ENCODE peak calls at places on chromosomes 5 and 9, in ten cellular contexts. X, O, T, M, C, B, D, A, Q and U are unnamed samples.

GRCh38 chr9:14391620-14392019 is 77.7 kb upstream of the NFIB start:
- DNase-seq in X (no peak), O (no peak), T (no peak), M (no peak), C (no peak), B (no peak), D (no peak), A (no peak), Q (no peak), U (no peak)

GRCh38 chr9:129352157-129352870 is 174.3 kb upstream of the IER5L start:
- DNase-seq in X (no peak), O (no peak), T (peak; percentile 93), M (peak; percentile 49), C (no peak), B (no peak), D (no peak), A (no peak), Q (peak; percentile 43), U (peak; percentile 70)

GRCh38 chr5:57937025-57937424 is 454.4 kb upstream of the ACTBL2 start:
- DNase-seq in X (no peak), O (no peak), T (no peak), M (no peak), C (no peak), B (no peak), D (no peak), A (no peak), Q (peak; percentile 32), U (no peak)

GRCh38 chr5:64207978-64208377 is 42.3 kb downstream of the RNF180 start:
- DNase-seq in X (no peak), O (no peak), T (no peak), M (peak; percentile 30), C (no peak), B (no peak), D (peak; percentile 47), A (no peak), Q (peak; percentile 36), U (no peak)

GRCh38 chr5:32720295-32720694 is 9.2 kb downstream of the NPR3 start:
- DNase-seq in X (no peak), O (no peak), T (no peak), M (no peak), C (no peak), B (no peak), D (no peak), A (no peak), Q (no peak), U (no peak)

GRCh38 chr5:107523019-107523680 is 147.6 kb downstream of the EFNA5 start:
- DNase-seq in X (no peak), O (no peak), T (no peak), M (no peak), C (no peak), B (no peak), D (no peak), A (no peak), Q (no peak), U (no peak)

GRCh38 chr5:72654231-72654630 is 147.0 kb upstream of the ZNF366 start:
- DNase-seq in X (no peak), O (no peak), T (no peak), M (no peak), C (no peak), B (no peak), D (no peak), A (no peak), Q (no peak), U (no peak)

GRCh38 chr5:170333161-170333909 is 35.8 kb upstream of the LCP2 start:
- DNase-seq in X (no peak), O (peak; percentile 53), T (peak; percentile 87), M (peak; percentile 86), C (peak; percentile 37), B (no peak), D (peak; percentile 84), A (no peak), Q (no peak), U (peak; percentile 51)

GRCh38 chr9:108439967-108440366 is 415.8 kb downstream of the ACTL7B start:
- DNase-seq in X (no peak), O (no peak), T (no peak), M (no peak), C (no peak), B (no peak), D (no peak), A (no peak), Q (peak; percentile 55), U (no peak)

GRCh38 chr5:96936431-96937221 is 746 bp downstream of the LNPEP start:
- DNase-seq in X (peak; percentile 54), O (peak; percentile 27), T (peak; percentile 78), M (peak; percentile 32), C (peak; percentile 75), B (peak; percentile 69), D (peak; percentile 51), A (peak; percentile 31), Q (no peak), U (peak; percentile 64)

GRCh38 chr5:139982157-139982974 is 60.7 kb downstream of the NRG2 start:
- DNase-seq in X (peak; percentile 59), O (no peak), T (no peak), M (peak; percentile 87), C (no peak), B (no peak), D (no peak), A (peak; percentile 29), Q (peak; percentile 55), U (no peak)

GRCh38 chr9:110241491-110242321 is 14.6 kb downstream of the TXN start:
- DNase-seq in X (no peak), O (no peak), T (peak; percentile 51), M (no peak), C (no peak), B (no peak), D (no peak), A (no peak), Q (peak; percentile 45), U (no peak)

GRCh38 chr9:110248361-110248760 is 7.9 kb downstream of the TXN start:
- DNase-seq in X (no peak), O (no peak), T (no peak), M (no peak), C (no peak), B (no peak), D (no peak), A (no peak), Q (no peak), U (no peak)

GRCh38 chr9:110240198-110240597 is 16.1 kb downstream of the TXN start:
- DNase-seq in X (no peak), O (no peak), T (no peak), M (no peak), C (no peak), B (no peak), D (no peak), A (no peak), Q (no peak), U (no peak)

GRCh38 chr9:110246214-110246613 is 10.1 kb downstream of the TXN start:
- DNase-seq in X (no peak), O (no peak), T (no peak), M (no peak), C (no peak), B (no peak), D (no peak), A (no peak), Q (no peak), U (no peak)

GRCh38 chr9:110244616-110245015 is 11.7 kb downstream of the TXN start:
- DNase-seq in X (no peak), O (no peak), T (no peak), M (no peak), C (no peak), B (no peak), D (no peak), A (no peak), Q (no peak), U (no peak)
- H3K36me3 ChIP-seq in X (no peaks in the 10 kb centered on the region), O (peaks cover 26% of the 10 kb centered on the region), T (peaks cover 61% of the 10 kb centered on the region), M (peaks cover 46% of the 10 kb centered on the region), C (peaks cover 7% of the 10 kb centered on the region), B (peaks cover 62% of the 10 kb centered on the region), D (peaks cover 31% of the 10 kb centered on the region), A (peaks cover 77% of the 10 kb centered on the region), Q (peaks cover 2% of the 10 kb centered on the region), U (no peaks in the 10 kb centered on the region)

DNA sequence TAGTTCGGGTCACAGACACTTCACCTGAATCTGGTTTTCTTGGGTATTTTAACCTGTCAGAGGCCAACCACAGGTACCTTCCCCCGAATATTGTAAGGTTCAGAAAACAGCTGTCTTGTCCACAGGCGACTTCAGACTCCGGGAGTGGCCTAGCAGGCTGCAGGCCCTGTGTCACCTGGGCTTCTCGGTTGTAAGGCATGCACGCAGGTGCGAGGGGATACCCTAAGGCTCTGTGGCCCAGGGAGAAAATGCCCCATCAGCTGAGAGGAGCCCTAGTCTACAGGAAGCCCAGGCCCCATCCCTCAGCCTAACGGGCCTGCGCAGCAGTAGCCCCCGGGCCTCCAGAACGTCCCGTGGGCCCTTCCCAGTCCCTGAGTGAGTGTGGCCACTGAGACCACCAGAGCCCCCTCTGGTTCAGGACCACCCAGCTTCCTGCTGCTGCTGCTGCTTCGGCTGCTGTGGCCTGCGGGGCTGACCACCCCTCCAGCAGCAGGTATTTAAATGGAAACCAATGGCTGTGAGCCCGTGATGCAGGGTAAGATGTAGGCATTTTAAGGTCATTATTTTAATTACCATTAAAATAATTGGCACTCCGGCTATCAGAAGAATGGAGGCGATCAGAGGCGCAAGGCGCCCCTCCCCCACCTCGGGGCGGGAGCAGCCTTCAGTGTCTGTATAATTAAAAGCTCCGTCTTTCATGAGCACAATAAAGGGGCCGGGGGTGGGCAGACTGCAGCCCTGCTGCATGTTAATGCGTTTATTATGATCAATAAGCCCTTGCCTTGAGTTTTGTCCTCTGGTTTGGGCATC is 65.4 kb downstream of the PSMB7 start:
- DNase-seq in X (peak; percentile 18), O (no peak), T (no peak), M (no peak), C (peak; percentile 22), B (peak; percentile 48), D (no peak), A (no peak), Q (no peak), U (peak; percentile 56)
- H3K36me3 ChIP-seq in X (no peaks in the 10 kb centered on the region), O (peaks cover 71% of the 10 kb centered on the region), T (peaks cover 69% of the 10 kb centered on the region), M (peaks cover 64% of the 10 kb centered on the region), C (peaks cover 70% of the 10 kb centered on the region), B (peaks cover 100% of the 10 kb centered on the region), D (peaks cover 15% of the 10 kb centered on the region), A (peaks cover 88% of the 10 kb centered on the region), Q (peaks cover 29% of the 10 kb centered on the region), U (peaks cover 6% of the 10 kb centered on the region)

DNA sequence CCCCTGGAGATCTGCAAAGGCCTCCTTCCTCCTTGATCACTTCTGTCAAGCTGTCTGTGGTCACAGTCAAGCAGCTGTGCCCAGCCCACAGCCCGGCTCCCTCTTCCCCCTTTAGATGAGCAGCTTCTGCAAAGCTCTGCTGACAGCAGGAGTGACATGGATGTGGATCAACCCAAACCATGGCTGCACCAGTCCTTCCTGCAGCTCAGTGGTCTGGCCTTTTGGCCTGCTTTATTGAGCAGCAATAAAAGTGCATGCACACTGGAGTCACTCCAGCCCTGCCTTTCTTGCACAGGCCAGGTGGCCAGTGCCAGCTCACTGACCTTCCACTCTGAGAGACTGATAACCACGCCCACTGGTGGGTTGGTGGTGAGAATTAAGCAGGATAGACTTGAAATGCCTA is 91.3 kb upstream of the OTULINL start:
- DNase-seq in X (no peak), O (no peak), T (no peak), M (no peak), C (no peak), B (no peak), D (no peak), A (no peak), Q (no peak), U (peak; percentile 81)
- H3K36me3 ChIP-seq in X (no peaks in the 10 kb centered on the region), O (no peaks in the 10 kb centered on the region), T (peaks cover 54% of the 10 kb centered on the region), M (peaks cover 21% of the 10 kb centered on the region), C (peaks cover 46% of the 10 kb centered on the region), B (peaks cover 100% of the 10 kb centered on the region), D (no peaks in the 10 kb centered on the region), A (peaks cover 98% of the 10 kb centered on the region), Q (peaks cover 27% of the 10 kb centered on the region), U (peaks cover 16% of the 10 kb centered on the region)

DNA sequence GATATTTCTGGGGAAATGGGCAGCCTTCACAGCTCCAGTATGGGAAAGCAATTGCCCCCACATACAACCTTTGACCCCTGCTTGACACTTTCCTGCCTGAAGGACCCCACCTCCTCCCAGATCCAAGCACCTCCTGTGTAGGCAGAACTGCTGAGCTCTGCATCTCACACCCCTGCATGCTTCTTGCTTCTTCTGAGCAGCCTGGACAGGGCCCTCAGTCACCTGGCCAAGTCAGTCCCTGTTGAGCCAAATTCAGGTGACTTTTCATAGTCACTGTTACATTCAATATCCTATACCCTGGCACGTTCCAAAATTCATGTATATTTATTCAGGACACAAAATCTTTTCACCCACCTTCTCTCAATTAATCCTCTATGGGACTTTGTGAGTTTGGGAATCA is 30.4 kb upstream of the CTSL start:
- DNase-seq in X (no peak), O (no peak), T (no peak), M (no peak), C (no peak), B (no peak), D (no peak), A (no peak), Q (no peak), U (peak; percentile 60)
- H3K36me3 ChIP-seq in X (no peaks in the 10 kb centered on the region), O (no peaks in the 10 kb centered on the region), T (peaks cover 83% of the 10 kb centered on the region), M (peaks cover 99% of the 10 kb centered on the region), C (peaks cover 34% of the 10 kb centered on the region), B (no peaks in the 10 kb centered on the region), D (no peaks in the 10 kb centered on the region), A (peaks cover 4% of the 10 kb centered on the region), Q (peaks cover 2% of the 10 kb centered on the region), U (no peaks in the 10 kb centered on the region)